ENCODE peak calls at places on chromosomes 6 and 20, in six cellular contexts. I, Y, N, B, O and J are unnamed samples.

GRCh38 chr20:62336329-62336728 is 30.8 kb downstream of the LAMA5 start:
- DNase-seq in O (no peak), N (no peak), I (no peak), Y (no peak), B (no peak), J (no peak)

GRCh38 chr6:28816339-28816908 is 107.4 kb downstream of the TRIM27 start:
- DNase-seq in Y (no peak), I (no peak), B (no peak), N (peak), O (no peak), J (no peak)

GRCh38 chr6:149482542-149483261 is 2.1 kb downstream of the ZC3H12D start:
- DNase-seq in B (no peak), Y (no peak), O (no peak), I (no peak), N (no peak), J (no peak)

GRCh38 chr6:139395371-139395770 is 20.9 kb upstream of the CITED2 start:
- DNase-seq in B (no peak), Y (no peak), O (no peak), I (no peak), N (no peak), J (no peak)

GRCh38 chr6:135438907-135439535 is 58.5 kb downstream of the AHI1 start:
- DNase-seq in O (peak), N (peak), I (no peak), B (no peak), Y (peak), J (peak)

GRCh38 chr6:158283304-158284005 is 28.8 kb upstream of the TULP4 start:
- DNase-seq in N (no peak), Y (no peak), B (no peak), I (no peak), O (no peak), J (no peak)

GRCh38 chr6:23633986-23634385 is 492.0 kb upstream of the NRSN1 start:
- DNase-seq in I (no peak), Y (no peak), B (no peak), O (no peak), N (no peak), J (no peak)

GRCh38 chr6:56842602-56843475 is 112.1 kb upstream of the BEND6 start:
- DNase-seq in Y (peak), O (no peak), I (no peak), B (peak), N (no peak), J (no peak)

GRCh38 chr20:62776692-62777527 is 19.4 kb upstream of the MRGBP start:
- DNase-seq in N (peak), B (no peak), O (peak), Y (peak), I (peak), J (peak)

GRCh38 chr6:89375427-89375868 is 22.9 kb upstream of the UBE2J1 start:
- DNase-seq in I (no peak), Y (peak), N (no peak), O (no peak), B (peak), J (peak)

GRCh38 chr6:11008821-11009220 is 35.3 kb downstream of the ELOVL2 start:
- DNase-seq in N (no peak), B (no peak), O (no peak), Y (no peak), I (no peak), J (no peak)

GRCh38 chr6:152270301-152270925 is 366.7 kb downstream of the SYNE1 start:
- DNase-seq in B (no peak), N (no peak), Y (no peak), O (no peak), I (no peak), J (no peak)

GRCh38 chr20:9911519-9911918 is 72.6 kb upstream of the PAK5 start:
- DNase-seq in Y (no peak), N (no peak), B (no peak), I (no peak), O (no peak), J (no peak)

GRCh38 chr6:157468574-157468973 is 87.6 kb downstream of the ZDHHC14 start:
- DNase-seq in N (no peak), B (no peak), Y (no peak), O (no peak), I (no peak), J (no peak)

GRCh38 chr20:48465271-48465670 is 362.5 kb downstream of the PREX1 start:
- DNase-seq in I (no peak), B (no peak), N (no peak), O (no peak), Y (no peak), J (no peak)

GRCh38 chr20:23320317-23320716 is 30.3 kb upstream of the NXT1 start:
- DNase-seq in Y (peak), N (no peak), I (peak), B (no peak), O (no peak), J (peak)

GRCh38 chr20:39823239-39823638 is 861.1 kb downstream of the DHX35 start:
- DNase-seq in O (no peak), N (no peak), Y (no peak), B (no peak), I (no peak), J (no peak)

GRCh38 chr6:34460796-34461507 is 4.9 kb upstream of the PACSIN1 start:
- DNase-seq in N (no peak), B (no peak), O (no peak), Y (no peak), I (no peak), J (no peak)

GRCh38 chr6:157962601-157963084 is 19.0 kb upstream of the SYNJ2 start:
- DNase-seq in I (no peak), B (no peak), Y (no peak), O (no peak), N (peak), J (no peak)

DNA sequence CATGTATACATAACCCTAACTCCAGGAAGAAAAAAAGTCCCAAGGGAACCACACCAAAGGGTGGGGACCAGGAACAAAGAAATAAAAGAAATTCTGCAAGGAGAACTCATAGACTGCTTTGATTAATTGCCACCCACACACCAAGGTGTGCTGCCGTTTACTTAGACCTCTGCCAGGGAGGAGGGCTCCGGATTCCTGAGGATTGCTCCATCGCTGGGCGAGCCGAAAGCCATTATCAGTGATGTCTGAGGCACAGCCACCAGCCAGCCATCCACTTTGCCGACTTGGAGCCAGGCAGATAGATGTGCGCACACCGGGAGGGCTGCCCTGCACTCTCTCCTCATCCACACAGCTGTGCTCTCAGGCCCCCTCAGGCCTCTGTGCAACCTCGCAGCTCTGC is 272.7 kb upstream of the FOXQ1 start:
- DNase-seq in Y (no peak), O (no peak), B (no peak), N (no peak), I (no peak), J (no peak)
- TF ChIP-seq JUND in Y (no peak), O (no peak), B (no peak), N (no peak), I (no peak), J (no peak)

GRCh38 chr20:46830886-46831632 is 63.6 kb upstream of the EYA2 start:
- DNase-seq in B (no peak), I (no peak), Y (no peak), O (no peak), N (no peak), J (no peak)

GRCh38 chr20:46831633-46832011 is 63.0 kb upstream of the EYA2 start:
- DNase-seq in Y (no peak), B (no peak), N (no peak), I (no peak), O (no peak), J (no peak)

GRCh38 chr20:46826343-46826984 is 68.2 kb upstream of the EYA2 start:
- DNase-seq in Y (no peak), N (no peak), I (no peak), B (no peak), O (no peak), J (no peak)

GRCh38 chr20:46827718-46828458 is 66.8 kb upstream of the EYA2 start:
- DNase-seq in Y (no peak), I (no peak), B (no peak), N (no peak), O (no peak), J (no peak)

GRCh38 chr20:46828471-46828870 is 66.2 kb upstream of the EYA2 start:
- DNase-seq in N (no peak), O (no peak), I (no peak), B (no peak), Y (no peak), J (no peak)
- TF ChIP-seq YY1 in N (no peak), O (no peak), I (no peak), B (no peak), Y (no peak), J (no peak)

GRCh38 chr20:20393207-20393606 is 25.3 kb downstream of the INSM1 start:
- DNase-seq in O (no peak), Y (no peak), I (no peak), B (no peak), N (peak), J (no peak)
- TF ChIP-seq JUND in O (no peak), Y (no peak), I (no peak), B (no peak), N (no peak), J (no peak)

GRCh38 chr6:32855467-32856174 is 1.6 kb downstream of the PSMB9 start:
- DNase-seq in B (no peak), N (no peak), O (no peak), I (no peak), Y (no peak), J (no peak)

GRCh38 chr6:32853541-32854375 is at the start of the genes PSMB9 and TAP1:
- DNase-seq in O (peak), Y (peak), B (peak), I (peak), N (peak), J (peak)

GRCh38 chr6:32852018-32852843 is 1.3 kb downstream of the TAP1 start:
- DNase-seq in B (no peak), O (no peak), N (no peak), Y (no peak), I (no peak), J (no peak)

GRCh38 chr6:32852844-32853540 is 512 bp downstream of the TAP1 start:
- DNase-seq in O (no peak), B (peak), N (no peak), Y (peak), I (no peak), J (no peak)

DNA sequence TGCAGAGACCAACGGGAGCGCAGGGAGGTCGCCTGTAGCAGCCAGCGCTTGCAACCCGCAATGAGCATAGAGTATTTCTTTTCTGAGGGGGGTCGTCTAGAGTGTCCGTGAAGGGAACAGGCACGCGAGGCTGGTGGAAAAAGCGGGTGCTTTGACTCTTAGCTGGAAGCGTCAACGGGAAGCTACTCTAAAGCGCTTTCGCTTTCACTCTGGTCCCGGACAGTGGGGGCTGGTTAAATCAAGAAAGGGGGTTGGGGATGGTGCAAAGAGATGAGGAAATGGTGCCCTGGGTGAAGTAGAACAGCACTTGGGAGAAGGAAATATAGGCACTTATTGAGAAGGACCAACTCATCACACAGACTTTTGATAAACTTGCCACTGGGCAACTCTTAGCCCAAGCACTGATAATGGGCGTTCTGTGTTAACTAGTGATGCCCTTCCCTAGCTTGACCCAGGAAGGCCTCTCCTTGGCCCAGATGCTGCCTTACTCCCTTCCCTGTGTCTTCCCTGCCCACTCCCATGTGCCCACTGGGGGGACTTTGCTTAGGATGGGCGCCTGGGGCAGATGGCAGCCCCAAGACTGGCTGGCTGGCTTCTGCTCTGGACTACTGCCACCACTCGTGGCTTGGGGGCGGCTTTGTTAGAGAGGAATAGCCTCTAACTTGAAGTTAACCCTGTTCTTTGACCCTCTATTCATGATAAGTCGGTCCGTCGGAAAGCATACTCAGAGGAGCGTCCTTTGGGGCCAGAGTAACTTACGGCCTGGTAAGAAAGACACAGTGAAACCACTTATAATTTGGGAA is 585 bp downstream of the PSMB9 start:
- DNase-seq in O (no peak), Y (peak), B (no peak), N (peak), I (no peak), J (no peak)
- TF ChIP-seq YY1 in O (no peak), Y (no peak), B (no peak), N (no peak), I (no peak), J (no peak)

GRCh38 chr6:119181046-119181445 is 102.6 kb upstream of the FAM184A start:
- DNase-seq in B (no peak), N (no peak), O (no peak), I (no peak), Y (no peak), J (no peak)
- TF ChIP-seq JUND in B (no peak), N (no peak), O (no peak), I (no peak), Y (no peak), J (no peak)

DNA sequence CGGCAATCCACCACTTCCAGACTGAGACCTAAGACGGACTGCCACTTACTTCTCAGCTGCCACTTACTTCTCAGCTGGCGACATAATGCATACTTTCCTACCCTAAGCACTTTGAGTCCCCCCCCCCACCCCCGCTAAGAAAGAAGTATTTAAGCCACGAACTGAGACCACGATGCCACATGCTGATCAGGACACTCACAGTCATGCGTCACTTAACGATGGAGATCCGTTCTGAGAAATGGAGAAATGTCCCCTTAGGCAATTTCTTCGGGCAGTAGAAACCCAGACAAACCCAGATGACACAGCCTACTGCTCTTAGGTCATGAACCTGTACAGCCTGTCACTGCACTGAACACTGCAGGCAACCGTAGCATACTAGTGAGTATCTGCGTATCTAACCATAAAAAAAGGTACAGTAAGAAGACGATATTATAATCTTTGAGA is 690 bp downstream of the IFNGR1 start:
- DNase-seq in B (no peak), N (peak), O (peak), Y (peak), I (no peak), J (peak)
- TF ChIP-seq YY1 in B (no peak), N (no peak), O (peak), Y (no peak), I (no peak), J (no peak)